ENCODE peak calls at places on chromosome 5, in five cellular contexts. M, V, W, P and Y are unnamed samples.

GRCh38 chr5:167232675-167233074 is 1058.8 kb upstream of the WWC1 start:
- DNase-seq in P (no peak), V (no peak), W (no peak), M (no peak), Y (no peak)

GRCh38 chr5:170303564-170303963 is 6.0 kb upstream of the LCP2 start:
- DNase-seq in P (no peak), W (no peak), V (no peak), M (no peak), Y (no peak)

GRCh38 chr5:31824886-31825774 is 186.2 kb downstream of the PDZD2 start:
- DNase-seq in P (peak; percentile 72), W (peak; percentile 80), V (peak; percentile 30), M (peak; percentile 62), Y (peak; percentile 39)

GRCh38 chr5:77852514-77853352 is 76.6 kb upstream of the TBCA start:
- DNase-seq in M (peak; percentile 87), P (peak; percentile 53), V (no peak), W (no peak), Y (peak; percentile 35)

GRCh38 chr5:73297430-73297829 is 124.4 kb downstream of the TMEM174 start:
- DNase-seq in V (no peak), W (no peak), P (no peak), M (no peak), Y (no peak)

GRCh38 chr5:73619606-73620334 is 6.2 kb upstream of the ARHGEF28 start:
- DNase-seq in P (no peak), V (no peak), M (no peak), W (no peak), Y (no peak)

GRCh38 chr5:14457475-14457874 is 124.1 kb upstream of the OTULINL start:
- DNase-seq in V (no peak), P (no peak), W (no peak), M (no peak), Y (no peak)

GRCh38 chr5:156871212-156871611 is 21.1 kb downstream of the PPP1R2B start:
- DNase-seq in P (no peak), W (peak; percentile 43), V (no peak), M (no peak), Y (no peak)

GRCh38 chr5:17315710-17316221 is 98.3 kb downstream of the BASP1 start:
- DNase-seq in W (no peak), M (peak; percentile 54), P (no peak), V (no peak), Y (no peak)

GRCh38 chr5:68404246-68404645 is 188.7 kb downstream of the PIK3R1 start:
- DNase-seq in W (no peak), V (no peak), M (no peak), P (no peak), Y (no peak)

GRCh38 chr5:137498736-137499505 is at the start of gene SPOCK1:
- DNase-seq in M (peak; percentile 39), W (peak; percentile 1), P (peak; percentile 22), V (peak; percentile 85), Y (peak; percentile 4)

GRCh38 chr5:149014634-149015033 is 48.2 kb downstream of the SH3TC2 start:
- DNase-seq in P (no peak), M (no peak), W (no peak), V (no peak), Y (no peak)

GRCh38 chr5:170148430-170149205 is 42.9 kb downstream of the FOXI1 start:
- DNase-seq in W (no peak), M (no peak), P (no peak), V (no peak), Y (no peak)